ENCODE peak calls at places on chromosome 5, in nine cellular contexts. F, H, D, Q, Y, I, G, J and A are unnamed samples.

GRCh38 chr5:171311698-171312083 is 2.6 kb downstream of the TLX3 start:
- DNase-seq in J (no peak), F (no peak), D (no peak), H (peak), Y (no peak), Q (no peak), G (no peak), I (no peak), A (no peak)

GRCh38 chr5:138364576-138364975 is 12.1 kb downstream of the KDM3B start:
- DNase-seq in H (no peak), J (no peak), G (no peak), D (no peak), I (no peak), Q (no peak), Y (no peak), F (no peak), A (no peak)

GRCh38 chr5:178547753-178548415 is 42.3 kb downstream of the COL23A1 start:
- DNase-seq in H (peak), J (no peak), D (no peak), G (no peak), I (no peak), Y (no peak), F (no peak), Q (peak), A (no peak)

GRCh38 chr5:179300834-179301233 is 44.4 kb downstream of the ADAMTS2 start:
- DNase-seq in H (peak), J (no peak), F (no peak), G (no peak), I (no peak), Y (no peak), D (no peak), Q (no peak), A (no peak)

GRCh38 chr5:150703767-150704166 is 2.9 kb upstream of the RBM22 start:
- DNase-seq in H (no peak), Q (no peak), F (no peak), Y (no peak), G (no peak), D (no peak), J (no peak), I (no peak), A (no peak)

GRCh38 chr5:149630337-149630736 is 49.0 kb downstream of the ARHGEF37 start:
- DNase-seq in D (no peak), Y (no peak), H (no peak), Q (no peak), I (no peak), J (no peak), G (no peak), F (no peak), A (no peak)

GRCh38 chr5:176535655-176536131 is 1.5 kb downstream of the RNF44 start:
- DNase-seq in G (no peak), Q (no peak), H (peak), D (no peak), Y (no peak), I (no peak), J (no peak), F (no peak), A (no peak)

GRCh38 chr5:43231977-43232376 is 40.0 kb downstream of the NIM1K start:
- DNase-seq in Y (no peak), G (no peak), Q (no peak), H (no peak), J (no peak), F (peak), D (no peak), I (peak), A (no peak)

GRCh38 chr5:4773827-4774317 is 366.3 kb upstream of the ADAMTS16 start:
- DNase-seq in G (no peak), F (no peak), I (no peak), Q (no peak), D (no peak), J (no peak), Y (no peak), H (no peak), A (no peak)

GRCh38 chr5:104345513-104345823 is 782.9 kb upstream of the NUDT12 start:
- DNase-seq in F (no peak), D (no peak), Q (no peak), J (no peak), I (no peak), H (no peak), Y (no peak), G (no peak), A (no peak)

GRCh38 chr5:139100825-139101224 is 97.3 kb downstream of the SIL1 start:
- DNase-seq in J (peak), I (no peak), F (peak), H (no peak), D (no peak), Y (no peak), Q (no peak), G (no peak), A (no peak)

GRCh38 chr5:155943516-155944407 is 383.2 kb upstream of the SGCD start:
- DNase-seq in I (peak), G (peak), Y (peak), D (peak), F (peak), H (peak), J (no peak), Q (no peak), A (peak)

GRCh38 chr5:5135957-5136676 is 4.0 kb upstream of the ADAMTS16 start:
- DNase-seq in G (no peak), Q (no peak), Y (no peak), H (no peak), I (peak), J (no peak), D (no peak), F (no peak), A (no peak)

GRCh38 chr5:96718635-96719077 is 56.5 kb downstream of the CAST start:
- DNase-seq in Y (no peak), G (no peak), Q (no peak), J (no peak), I (peak), F (no peak), D (no peak), H (peak), A (no peak)

GRCh38 chr5:10145922-10146321 is 103.8 kb downstream of the ATPSCKMT start:
- DNase-seq in G (no peak), I (peak), D (no peak), Q (no peak), H (no peak), J (peak), F (peak), Y (no peak), A (peak)

GRCh38 chr5:109448838-109449237 is 39.1 kb upstream of the PJA2 start:
- DNase-seq in J (no peak), Q (no peak), H (no peak), Y (no peak), D (no peak), I (no peak), G (no peak), F (no peak), A (no peak)

GRCh38 chr5:159133041-159133741 is 33.5 kb upstream of the EBF1 start:
- DNase-seq in G (no peak), Q (no peak), D (no peak), F (peak), I (peak), H (no peak), Y (peak), J (peak), A (peak)

GRCh38 chr5:143527808-143528207 is 124.3 kb upstream of the NR3C1 start:
- DNase-seq in D (no peak), G (no peak), J (no peak), Y (no peak), F (peak), I (no peak), H (no peak), Q (no peak), A (no peak)

GRCh38 chr5:173458819-173459218 is 130.6 kb upstream of the STC2 start:
- DNase-seq in J (no peak), I (no peak), G (no peak), F (no peak), D (no peak), H (no peak), Q (no peak), Y (no peak), A (peak)

GRCh38 chr5:93585753-93586385 is 2.8 kb downstream of the NR2F1 start:
- DNase-seq in H (peak), D (no peak), G (no peak), I (no peak), J (no peak), Q (no peak), F (no peak), Y (no peak), A (no peak)

GRCh38 chr5:135454946-135455345 is 2.8 kb upstream of the TIFAB start:
- DNase-seq in D (no peak), F (no peak), J (no peak), Y (no peak), G (no peak), I (no peak), Q (peak), H (peak), A (no peak)

GRCh38 chr5:170846416-170846815 is 15.4 kb upstream of the RANBP17 start:
- DNase-seq in J (no peak), D (no peak), H (no peak), I (no peak), Q (no peak), F (no peak), G (no peak), Y (no peak), A (no peak)

GRCh38 chr5:92580814-92581213 is 1000.2 kb downstream of the NR2F1-AS1 start:
- DNase-seq in H (no peak), G (no peak), F (no peak), J (no peak), Y (no peak), I (no peak), Q (no peak), D (no peak), A (no peak)